ENCODE peak calls at places on chromosomes 7 and 10, in eight cellular contexts. One of them, this sample, is unnamed.

GRCh38 chr7:30800785-30801252 is 29.6 kb downstream of the MINDY4 start:
- DNase-seq in endodermal cell: peak; percentile 81
- DNase-seq in Panc1: peak; percentile 46
- DNase-seq in thoracic aorta: no peak
- DNase-seq in cardiac muscle cell: peak; percentile 77
- DNase-seq in left lung: no peak
- DNase-seq in hepatocyte: peak; percentile 84
- DNase-seq in IMR-90: peak; percentile 81
- DNase-seq in this sample: no peak

GRCh38 chr7:74173074-74173473 is 1.1 kb upstream of the EIF4H start:
- DNase-seq in cardiac muscle cell: no peak
- DNase-seq in left lung: peak; percentile 49
- DNase-seq in endodermal cell: peak; percentile 74
- DNase-seq in thoracic aorta: no peak
- DNase-seq in IMR-90: no peak
- DNase-seq in Panc1: no peak
- DNase-seq in hepatocyte: no peak
- DNase-seq in this sample: no peak

GRCh38 chr10:124671486-124672075 is 72.6 kb downstream of the FAM53B start:
- DNase-seq in Panc1: no peak
- DNase-seq in cardiac muscle cell: no peak
- DNase-seq in hepatocyte: peak; percentile 39
- DNase-seq in IMR-90: no peak
- DNase-seq in endodermal cell: peak; percentile 82
- DNase-seq in left lung: peak; percentile 59
- DNase-seq in thoracic aorta: no peak
- DNase-seq in this sample: no peak

GRCh38 chr10:28788252-28788651 is 110.9 kb downstream of the BAMBI start:
- DNase-seq in hepatocyte: no peak
- DNase-seq in IMR-90: no peak
- DNase-seq in left lung: no peak
- DNase-seq in thoracic aorta: no peak
- DNase-seq in cardiac muscle cell: peak; percentile 24
- DNase-seq in Panc1: no peak
- DNase-seq in endodermal cell: no peak
- DNase-seq in this sample: no peak

GRCh38 chr10:96442017-96442643 is 71.6 kb downstream of the TLL2 start:
- DNase-seq in IMR-90: no peak
- DNase-seq in endodermal cell: no peak
- DNase-seq in hepatocyte: no peak
- DNase-seq in thoracic aorta: no peak
- DNase-seq in Panc1: no peak
- DNase-seq in cardiac muscle cell: no peak
- DNase-seq in left lung: no peak
- DNase-seq in this sample: no peak

GRCh38 chr10:130568246-130568645 is 432.1 kb downstream of the GLRX3 start:
- DNase-seq in IMR-90: no peak
- DNase-seq in left lung: no peak
- DNase-seq in endodermal cell: no peak
- DNase-seq in thoracic aorta: no peak
- DNase-seq in hepatocyte: no peak
- DNase-seq in cardiac muscle cell: no peak
- DNase-seq in Panc1: no peak
- DNase-seq in this sample: peak; percentile 19

GRCh38 chr7:13989138-13989943 is at the start of gene ETV1:
- DNase-seq in left lung: peak; percentile 75
- DNase-seq in cardiac muscle cell: peak; percentile 94
- DNase-seq in endodermal cell: peak; percentile 97
- DNase-seq in Panc1: peak; percentile 65
- DNase-seq in hepatocyte: peak; percentile 78
- DNase-seq in IMR-90: peak; percentile 60
- DNase-seq in thoracic aorta: peak; percentile 9
- DNase-seq in this sample: peak; percentile 85

GRCh38 chr10:46523881-46524470 is 32.5 kb downstream of the GPRIN2 start:
- DNase-seq in thoracic aorta: peak; percentile 62
- DNase-seq in IMR-90: peak; percentile 94
- DNase-seq in cardiac muscle cell: no peak
- DNase-seq in Panc1: no peak
- DNase-seq in hepatocyte: peak; percentile 58
- DNase-seq in endodermal cell: peak; percentile 48
- DNase-seq in left lung: peak; percentile 39
- DNase-seq in this sample: no peak

GRCh38 chr10:28127881-28128280 is 129.0 kb upstream of the ODAD2 start:
- DNase-seq in hepatocyte: no peak
- DNase-seq in Panc1: no peak
- DNase-seq in cardiac muscle cell: no peak
- DNase-seq in left lung: no peak
- DNase-seq in thoracic aorta: no peak
- DNase-seq in IMR-90: peak; percentile 43
- DNase-seq in endodermal cell: no peak
- DNase-seq in this sample: no peak

GRCh38 chr10:113709221-113709838 is 29.6 kb downstream of the CASP7 start:
- DNase-seq in hepatocyte: peak; percentile 27
- DNase-seq in endodermal cell: no peak
- DNase-seq in IMR-90: peak; percentile 85
- DNase-seq in left lung: no peak
- DNase-seq in cardiac muscle cell: no peak
- DNase-seq in Panc1: no peak
- DNase-seq in thoracic aorta: no peak
- DNase-seq in this sample: no peak

GRCh38 chr7:30973292-30973691 is 9.5 kb downstream of the GHRHR start:
- DNase-seq in IMR-90: no peak
- DNase-seq in left lung: no peak
- DNase-seq in hepatocyte: no peak
- DNase-seq in thoracic aorta: no peak
- DNase-seq in Panc1: no peak
- DNase-seq in endodermal cell: no peak
- DNase-seq in cardiac muscle cell: no peak
- DNase-seq in this sample: no peak

GRCh38 chr10:62545667-62546066 is 171.5 kb downstream of the ZNF365 start:
- DNase-seq in cardiac muscle cell: no peak
- DNase-seq in IMR-90: peak; percentile 39
- DNase-seq in left lung: no peak
- DNase-seq in Panc1: no peak
- DNase-seq in thoracic aorta: no peak
- DNase-seq in hepatocyte: no peak
- DNase-seq in endodermal cell: no peak
- DNase-seq in this sample: no peak

GRCh38 chr10:32731527-32731926 is 226.5 kb downstream of the ITGB1 start:
- DNase-seq in endodermal cell: no peak
- DNase-seq in thoracic aorta: no peak
- DNase-seq in cardiac muscle cell: no peak
- DNase-seq in Panc1: no peak
- DNase-seq in IMR-90: no peak
- DNase-seq in hepatocyte: no peak
- DNase-seq in left lung: no peak
- DNase-seq in this sample: no peak
- H3K27ac ChIP-seq in endodermal cell: no peak overlapping the region
- H3K27ac ChIP-seq in thoracic aorta: no peak overlapping the region
- H3K27ac ChIP-seq in cardiac muscle cell: no peak overlapping the region
- H3K27ac ChIP-seq in Panc1: no peak overlapping the region
- H3K27ac ChIP-seq in IMR-90: no peak overlapping the region
- H3K27ac ChIP-seq in hepatocyte: no peak overlapping the region
- H3K27ac ChIP-seq in left lung: no peak overlapping the region
- H3K27ac ChIP-seq in this sample: no peak overlapping the region

GRCh38 chr10:121683366-121683765 is 85.1 kb upstream of the FGFR2 start:
- DNase-seq in endodermal cell: no peak
- DNase-seq in Panc1: no peak
- DNase-seq in hepatocyte: no peak
- DNase-seq in cardiac muscle cell: no peak
- DNase-seq in IMR-90: no peak
- DNase-seq in thoracic aorta: no peak
- DNase-seq in left lung: no peak
- DNase-seq in this sample: no peak

GRCh38 chr10:121683803-121684202 is 85.6 kb upstream of the FGFR2 start:
- DNase-seq in cardiac muscle cell: no peak
- DNase-seq in thoracic aorta: no peak
- DNase-seq in hepatocyte: no peak
- DNase-seq in Panc1: no peak
- DNase-seq in left lung: no peak
- DNase-seq in endodermal cell: no peak
- DNase-seq in IMR-90: no peak
- DNase-seq in this sample: no peak

GRCh38 chr10:121679916-121680315 is 81.7 kb upstream of the FGFR2 start:
- DNase-seq in left lung: no peak
- DNase-seq in cardiac muscle cell: no peak
- DNase-seq in Panc1: no peak
- DNase-seq in IMR-90: no peak
- DNase-seq in thoracic aorta: no peak
- DNase-seq in hepatocyte: no peak
- DNase-seq in endodermal cell: no peak
- DNase-seq in this sample: no peak

GRCh38 chr10:121681982-121682687 is 83.9 kb upstream of the FGFR2 start:
- DNase-seq in IMR-90: no peak
- DNase-seq in thoracic aorta: no peak
- DNase-seq in endodermal cell: no peak
- DNase-seq in left lung: no peak
- DNase-seq in cardiac muscle cell: no peak
- DNase-seq in Panc1: no peak
- DNase-seq in hepatocyte: no peak
- DNase-seq in this sample: no peak

GRCh38 chr10:121681171-121681752 is 83.0 kb upstream of the FGFR2 start:
- DNase-seq in endodermal cell: peak; percentile 57
- DNase-seq in thoracic aorta: no peak
- DNase-seq in left lung: no peak
- DNase-seq in IMR-90: no peak
- DNase-seq in Panc1: no peak
- DNase-seq in cardiac muscle cell: no peak
- DNase-seq in hepatocyte: no peak
- DNase-seq in this sample: no peak
- TF ChIP-seq CTCF in endodermal cell: peak; percentile 18
- TF ChIP-seq CTCF in thoracic aorta: no peak
- TF ChIP-seq CTCF in left lung: no peak
- TF ChIP-seq CTCF in IMR-90: no peak
- TF ChIP-seq CTCF in Panc1: no peak
- TF ChIP-seq CTCF in cardiac muscle cell: no peak
- TF ChIP-seq CTCF in hepatocyte: no peak
- TF ChIP-seq CTCF in this sample: no peak

GRCh38 chr10:114815751-114816150 is 5.8 kb upstream of the FHIP2A start:
- DNase-seq in Panc1: no peak
- DNase-seq in endodermal cell: no peak
- DNase-seq in hepatocyte: no peak
- DNase-seq in cardiac muscle cell: no peak
- DNase-seq in left lung: no peak
- DNase-seq in IMR-90: peak; percentile 23
- DNase-seq in thoracic aorta: no peak
- DNase-seq in this sample: no peak
- H3K27ac ChIP-seq in Panc1: no peak overlapping the region
- H3K27ac ChIP-seq in endodermal cell: no peak overlapping the region
- H3K27ac ChIP-seq in hepatocyte: no peak overlapping the region
- H3K27ac ChIP-seq in cardiac muscle cell: no peak overlapping the region
- H3K27ac ChIP-seq in left lung: no peak overlapping the region
- H3K27ac ChIP-seq in IMR-90: no peak overlapping the region
- H3K27ac ChIP-seq in thoracic aorta: no peak overlapping the region
- H3K27ac ChIP-seq in this sample: no peak overlapping the region

GRCh38 chr10:100812978-100813377 is 67.6 kb downstream of the PAX2 start:
- DNase-seq in endodermal cell: no peak
- DNase-seq in thoracic aorta: no peak
- DNase-seq in hepatocyte: no peak
- DNase-seq in cardiac muscle cell: no peak
- DNase-seq in Panc1: no peak
- DNase-seq in IMR-90: no peak
- DNase-seq in left lung: no peak
- DNase-seq in this sample: no peak
- TF ChIP-seq CTCF in endodermal cell: peak; percentile 32
- TF ChIP-seq CTCF in thoracic aorta: no peak
- TF ChIP-seq CTCF in hepatocyte: no peak
- TF ChIP-seq CTCF in cardiac muscle cell: no peak
- TF ChIP-seq CTCF in Panc1: no peak
- TF ChIP-seq CTCF in IMR-90: no peak
- TF ChIP-seq CTCF in left lung: no peak
- TF ChIP-seq CTCF in this sample: no peak

DNA sequence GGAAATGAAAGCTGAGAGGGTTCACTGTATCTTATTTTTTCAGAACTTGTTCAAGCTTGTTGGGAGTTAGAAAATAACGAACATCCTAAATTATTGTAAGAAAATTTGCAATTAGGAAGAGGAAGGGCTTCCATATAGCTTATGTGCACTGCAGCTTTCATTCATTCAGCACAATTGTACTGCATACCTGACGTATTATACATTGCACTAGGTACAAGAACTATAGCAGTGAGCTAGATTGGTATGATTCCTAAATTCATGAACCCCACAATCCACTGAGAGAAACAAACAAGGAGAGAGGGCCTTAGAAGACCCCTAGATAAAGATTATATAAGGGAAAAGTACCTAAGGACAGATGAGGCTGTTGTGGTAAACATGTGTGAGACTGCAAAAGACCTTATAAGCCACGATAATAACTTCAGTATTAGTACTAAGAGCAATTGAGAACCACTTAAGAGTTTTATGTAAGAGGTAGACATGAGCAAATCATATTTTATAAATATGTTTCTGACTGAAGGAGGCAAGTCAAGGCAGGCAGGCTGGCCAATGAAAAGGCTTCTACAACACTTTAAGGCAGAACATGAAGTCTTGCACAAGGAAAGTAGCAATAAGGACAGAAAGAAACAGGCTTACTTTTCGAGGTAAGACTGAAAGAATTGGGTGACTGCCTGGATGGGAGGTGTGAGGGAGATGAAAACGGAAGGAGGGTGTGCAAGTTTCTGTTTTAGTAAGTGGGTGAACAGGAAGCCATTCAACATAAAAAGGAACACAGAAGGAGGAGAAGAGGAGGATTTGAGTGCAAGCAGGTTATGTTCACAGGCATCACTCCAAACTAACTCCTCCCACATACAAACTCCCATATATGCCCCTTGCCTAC is 77.9 kb upstream of the LRRN3 start:
- DNase-seq in left lung: no peak
- DNase-seq in hepatocyte: no peak
- DNase-seq in IMR-90: no peak
- DNase-seq in thoracic aorta: no peak
- DNase-seq in endodermal cell: no peak
- DNase-seq in cardiac muscle cell: no peak
- DNase-seq in Panc1: no peak
- DNase-seq in this sample: no peak
- H3K27ac ChIP-seq in left lung: peak overlapping the region; percentile 31
- H3K27ac ChIP-seq in hepatocyte: no peak overlapping the region
- H3K27ac ChIP-seq in IMR-90: no peak overlapping the region
- H3K27ac ChIP-seq in thoracic aorta: no peak overlapping the region
- H3K27ac ChIP-seq in endodermal cell: no peak overlapping the region
- H3K27ac ChIP-seq in cardiac muscle cell: no peak overlapping the region
- H3K27ac ChIP-seq in Panc1: no peak overlapping the region
- H3K27ac ChIP-seq in this sample: no peak overlapping the region

This sample was measured in coronary artery.